ENCODE peak calls at places on chromosomes 16 and 17, in eight cellular contexts. One of them, this sample, is unnamed.

GRCh38 chr17:44216173-44216572 is 3.3 kb downstream of the UBTF start:
- DNase-seq in AG10803: no peak
- DNase-seq in M059J: no peak
- DNase-seq in stimulated activated CD8-positive, alpha-beta memory T cell treated with anti-CD3 and anti-CD28 coated beads, Interleukin-2, amount 100 ng/mL, for 1 hour: no peak
- DNase-seq in fibroblast of pulmonary artery: no peak
- DNase-seq in AG20443: no peak
- DNase-seq in stimulated activated CD4-positive, alpha-beta T cell treated with anti-CD3 and anti-CD28 coated beads, Interleukin-1b, Interleukin-23, amount 100 ng/mL, for 48 hours: no peak
- DNase-seq in lower lobe of right lung: no peak
- DNase-seq in this sample: no peak

GRCh38 chr16:4704491-4704890 is 11.1 kb downstream of the NUDT16L1 start:
- DNase-seq in AG10803: no peak
- DNase-seq in M059J: no peak
- DNase-seq in stimulated activated CD8-positive, alpha-beta memory T cell treated with anti-CD3 and anti-CD28 coated beads, Interleukin-2, amount 100 ng/mL, for 1 hour: no peak
- DNase-seq in fibroblast of pulmonary artery: no peak
- DNase-seq in AG20443: no peak
- DNase-seq in stimulated activated CD4-positive, alpha-beta T cell treated with anti-CD3 and anti-CD28 coated beads, Interleukin-1b, Interleukin-23, amount 100 ng/mL, for 48 hours: no peak
- DNase-seq in lower lobe of right lung: no peak
- DNase-seq in this sample: no peak

GRCh38 chr17:63634163-63634562 is 11.9 kb downstream of the MAP3K3 start:
- DNase-seq in AG10803: no peak
- DNase-seq in M059J: no peak
- DNase-seq in stimulated activated CD8-positive, alpha-beta memory T cell treated with anti-CD3 and anti-CD28 coated beads, Interleukin-2, amount 100 ng/mL, for 1 hour: no peak
- DNase-seq in fibroblast of pulmonary artery: peak; percentile 55
- DNase-seq in AG20443: no peak
- DNase-seq in stimulated activated CD4-positive, alpha-beta T cell treated with anti-CD3 and anti-CD28 coated beads, Interleukin-1b, Interleukin-23, amount 100 ng/mL, for 48 hours: no peak
- DNase-seq in lower lobe of right lung: no peak
- DNase-seq in this sample: no peak

GRCh38 chr17:49223517-49224197 is 6.9 kb downstream of the PHOSPHO1 start:
- DNase-seq in AG10803: no peak
- DNase-seq in M059J: peak; percentile 27
- DNase-seq in stimulated activated CD8-positive, alpha-beta memory T cell treated with anti-CD3 and anti-CD28 coated beads, Interleukin-2, amount 100 ng/mL, for 1 hour: peak; percentile 49
- DNase-seq in fibroblast of pulmonary artery: peak; percentile 22
- DNase-seq in AG20443: peak; percentile 81
- DNase-seq in stimulated activated CD4-positive, alpha-beta T cell treated with anti-CD3 and anti-CD28 coated beads, Interleukin-1b, Interleukin-23, amount 100 ng/mL, for 48 hours: peak; percentile 61
- DNase-seq in lower lobe of right lung: peak; percentile 74
- DNase-seq in this sample: no peak

GRCh38 chr16:89944773-89945172 is 3.8 kb upstream of the DEF8 start:
- DNase-seq in AG10803: no peak
- DNase-seq in M059J: no peak
- DNase-seq in stimulated activated CD8-positive, alpha-beta memory T cell treated with anti-CD3 and anti-CD28 coated beads, Interleukin-2, amount 100 ng/mL, for 1 hour: no peak
- DNase-seq in fibroblast of pulmonary artery: no peak
- DNase-seq in AG20443: no peak
- DNase-seq in stimulated activated CD4-positive, alpha-beta T cell treated with anti-CD3 and anti-CD28 coated beads, Interleukin-1b, Interleukin-23, amount 100 ng/mL, for 48 hours: no peak
- DNase-seq in lower lobe of right lung: no peak
- DNase-seq in this sample: no peak

GRCh38 chr17:51869387-51869786 is 289.1 kb downstream of the CA10 start:
- DNase-seq in AG10803: no peak
- DNase-seq in M059J: peak; percentile 5
- DNase-seq in stimulated activated CD8-positive, alpha-beta memory T cell treated with anti-CD3 and anti-CD28 coated beads, Interleukin-2, amount 100 ng/mL, for 1 hour: no peak
- DNase-seq in fibroblast of pulmonary artery: peak; percentile 12
- DNase-seq in AG20443: no peak
- DNase-seq in stimulated activated CD4-positive, alpha-beta T cell treated with anti-CD3 and anti-CD28 coated beads, Interleukin-1b, Interleukin-23, amount 100 ng/mL, for 48 hours: no peak
- DNase-seq in lower lobe of right lung: no peak
- DNase-seq in this sample: no peak

GRCh38 chr17:40218006-40218739 is 931 bp upstream of the WIPF2 start:
- DNase-seq in AG10803: no peak
- DNase-seq in M059J: peak; percentile 83
- DNase-seq in stimulated activated CD8-positive, alpha-beta memory T cell treated with anti-CD3 and anti-CD28 coated beads, Interleukin-2, amount 100 ng/mL, for 1 hour: no peak
- DNase-seq in fibroblast of pulmonary artery: no peak
- DNase-seq in AG20443: no peak
- DNase-seq in stimulated activated CD4-positive, alpha-beta T cell treated with anti-CD3 and anti-CD28 coated beads, Interleukin-1b, Interleukin-23, amount 100 ng/mL, for 48 hours: no peak
- DNase-seq in lower lobe of right lung: no peak
- DNase-seq in this sample: no peak

GRCh38 chr16:678858-679807 is 1.1 kb upstream of the STUB1 start:
- DNase-seq in AG10803: peak; percentile 38
- DNase-seq in M059J: peak; percentile 49
- DNase-seq in stimulated activated CD8-positive, alpha-beta memory T cell treated with anti-CD3 and anti-CD28 coated beads, Interleukin-2, amount 100 ng/mL, for 1 hour: no peak
- DNase-seq in fibroblast of pulmonary artery: peak; percentile 48
- DNase-seq in AG20443: peak; percentile 40
- DNase-seq in stimulated activated CD4-positive, alpha-beta T cell treated with anti-CD3 and anti-CD28 coated beads, Interleukin-1b, Interleukin-23, amount 100 ng/mL, for 48 hours: peak; percentile 53
- DNase-seq in lower lobe of right lung: peak; percentile 80
- DNase-seq in this sample: no peak

GRCh38 chr17:8955021-8955420 is 10.5 kb downstream of the PIK3R5 start:
- DNase-seq in AG10803: no peak
- DNase-seq in M059J: no peak
- DNase-seq in stimulated activated CD8-positive, alpha-beta memory T cell treated with anti-CD3 and anti-CD28 coated beads, Interleukin-2, amount 100 ng/mL, for 1 hour: no peak
- DNase-seq in fibroblast of pulmonary artery: no peak
- DNase-seq in AG20443: no peak
- DNase-seq in stimulated activated CD4-positive, alpha-beta T cell treated with anti-CD3 and anti-CD28 coated beads, Interleukin-1b, Interleukin-23, amount 100 ng/mL, for 48 hours: no peak
- DNase-seq in lower lobe of right lung: no peak
- DNase-seq in this sample: no peak

GRCh38 chr17:55624789-55625433 is 97.8 kb downstream of the TMEM100 start:
- DNase-seq in AG10803: no peak
- DNase-seq in M059J: no peak
- DNase-seq in stimulated activated CD8-positive, alpha-beta memory T cell treated with anti-CD3 and anti-CD28 coated beads, Interleukin-2, amount 100 ng/mL, for 1 hour: no peak
- DNase-seq in fibroblast of pulmonary artery: no peak
- DNase-seq in AG20443: no peak
- DNase-seq in stimulated activated CD4-positive, alpha-beta T cell treated with anti-CD3 and anti-CD28 coated beads, Interleukin-1b, Interleukin-23, amount 100 ng/mL, for 48 hours: peak; percentile 2
- DNase-seq in lower lobe of right lung: no peak
- DNase-seq in this sample: no peak

GRCh38 chr17:42673885-42674754 is 2.7 kb downstream of the PLEKHH3 start:
- DNase-seq in AG10803: peak; percentile 56
- DNase-seq in M059J: no peak
- DNase-seq in stimulated activated CD8-positive, alpha-beta memory T cell treated with anti-CD3 and anti-CD28 coated beads, Interleukin-2, amount 100 ng/mL, for 1 hour: no peak
- DNase-seq in fibroblast of pulmonary artery: peak; percentile 77
- DNase-seq in AG20443: peak; percentile 74
- DNase-seq in stimulated activated CD4-positive, alpha-beta T cell treated with anti-CD3 and anti-CD28 coated beads, Interleukin-1b, Interleukin-23, amount 100 ng/mL, for 48 hours: no peak
- DNase-seq in lower lobe of right lung: no peak
- DNase-seq in this sample: peak; percentile 59

GRCh38 chr17:35006961-35007360 is 26.6 kb downstream of the LIG3 start:
- DNase-seq in AG10803: no peak
- DNase-seq in M059J: no peak
- DNase-seq in stimulated activated CD8-positive, alpha-beta memory T cell treated with anti-CD3 and anti-CD28 coated beads, Interleukin-2, amount 100 ng/mL, for 1 hour: no peak
- DNase-seq in fibroblast of pulmonary artery: no peak
- DNase-seq in AG20443: no peak
- DNase-seq in stimulated activated CD4-positive, alpha-beta T cell treated with anti-CD3 and anti-CD28 coated beads, Interleukin-1b, Interleukin-23, amount 100 ng/mL, for 48 hours: no peak
- DNase-seq in lower lobe of right lung: no peak
- DNase-seq in this sample: no peak

GRCh38 chr17:75457047-75457654 is 716 bp downstream of the TMEM94 start:
- DNase-seq in AG10803: peak; percentile 33
- DNase-seq in M059J: peak; percentile 41
- DNase-seq in stimulated activated CD8-positive, alpha-beta memory T cell treated with anti-CD3 and anti-CD28 coated beads, Interleukin-2, amount 100 ng/mL, for 1 hour: no peak
- DNase-seq in fibroblast of pulmonary artery: peak; percentile 47
- DNase-seq in AG20443: peak; percentile 61
- DNase-seq in stimulated activated CD4-positive, alpha-beta T cell treated with anti-CD3 and anti-CD28 coated beads, Interleukin-1b, Interleukin-23, amount 100 ng/mL, for 48 hours: no peak
- DNase-seq in lower lobe of right lung: peak; percentile 52
- DNase-seq in this sample: peak; percentile 50

GRCh38 chr17:74605361-74605760 is 13.3 kb upstream of the CD300LD start:
- DNase-seq in AG10803: peak; percentile 75
- DNase-seq in M059J: peak; percentile 92
- DNase-seq in stimulated activated CD8-positive, alpha-beta memory T cell treated with anti-CD3 and anti-CD28 coated beads, Interleukin-2, amount 100 ng/mL, for 1 hour: no peak
- DNase-seq in fibroblast of pulmonary artery: peak; percentile 69
- DNase-seq in AG20443: peak; percentile 80
- DNase-seq in stimulated activated CD4-positive, alpha-beta T cell treated with anti-CD3 and anti-CD28 coated beads, Interleukin-1b, Interleukin-23, amount 100 ng/mL, for 48 hours: no peak
- DNase-seq in lower lobe of right lung: no peak
- DNase-seq in this sample: peak; percentile 83

GRCh38 chr16:966505-966904 is 4.3 kb downstream of the LMF1 start:
- DNase-seq in AG10803: no peak
- DNase-seq in M059J: no peak
- DNase-seq in stimulated activated CD8-positive, alpha-beta memory T cell treated with anti-CD3 and anti-CD28 coated beads, Interleukin-2, amount 100 ng/mL, for 1 hour: no peak
- DNase-seq in fibroblast of pulmonary artery: no peak
- DNase-seq in AG20443: no peak
- DNase-seq in stimulated activated CD4-positive, alpha-beta T cell treated with anti-CD3 and anti-CD28 coated beads, Interleukin-1b, Interleukin-23, amount 100 ng/mL, for 48 hours: no peak
- DNase-seq in lower lobe of right lung: no peak
- DNase-seq in this sample: no peak

GRCh38 chr16:79991918-79992317 is 391.4 kb upstream of the MAF start:
- DNase-seq in AG10803: no peak
- DNase-seq in M059J: no peak
- DNase-seq in stimulated activated CD8-positive, alpha-beta memory T cell treated with anti-CD3 and anti-CD28 coated beads, Interleukin-2, amount 100 ng/mL, for 1 hour: no peak
- DNase-seq in fibroblast of pulmonary artery: no peak
- DNase-seq in AG20443: no peak
- DNase-seq in stimulated activated CD4-positive, alpha-beta T cell treated with anti-CD3 and anti-CD28 coated beads, Interleukin-1b, Interleukin-23, amount 100 ng/mL, for 48 hours: no peak
- DNase-seq in lower lobe of right lung: no peak
- DNase-seq in this sample: no peak

GRCh38 chr17:82329683-82330321 is 3.8 kb downstream of the SECTM1 start:
- DNase-seq in AG10803: no peak
- DNase-seq in M059J: no peak
- DNase-seq in stimulated activated CD8-positive, alpha-beta memory T cell treated with anti-CD3 and anti-CD28 coated beads, Interleukin-2, amount 100 ng/mL, for 1 hour: no peak
- DNase-seq in fibroblast of pulmonary artery: no peak
- DNase-seq in AG20443: no peak
- DNase-seq in stimulated activated CD4-positive, alpha-beta T cell treated with anti-CD3 and anti-CD28 coated beads, Interleukin-1b, Interleukin-23, amount 100 ng/mL, for 48 hours: no peak
- DNase-seq in lower lobe of right lung: no peak
- DNase-seq in this sample: no peak

GRCh38 chr17:3754458-3755334 is 31.0 kb downstream of the HASPIN start:
- DNase-seq in AG10803: no peak
- DNase-seq in M059J: no peak
- DNase-seq in stimulated activated CD8-positive, alpha-beta memory T cell treated with anti-CD3 and anti-CD28 coated beads, Interleukin-2, amount 100 ng/mL, for 1 hour: peak; percentile 48
- DNase-seq in fibroblast of pulmonary artery: no peak
- DNase-seq in AG20443: peak; percentile 29
- DNase-seq in stimulated activated CD4-positive, alpha-beta T cell treated with anti-CD3 and anti-CD28 coated beads, Interleukin-1b, Interleukin-23, amount 100 ng/mL, for 48 hours: peak; percentile 78
- DNase-seq in lower lobe of right lung: peak; percentile 93
- DNase-seq in this sample: no peak

GRCh38 chr16:10617662-10618420 is 37.4 kb upstream of the EMP2 start:
- DNase-seq in AG10803: no peak
- DNase-seq in M059J: no peak
- DNase-seq in stimulated activated CD8-positive, alpha-beta memory T cell treated with anti-CD3 and anti-CD28 coated beads, Interleukin-2, amount 100 ng/mL, for 1 hour: no peak
- DNase-seq in fibroblast of pulmonary artery: no peak
- DNase-seq in AG20443: no peak
- DNase-seq in stimulated activated CD4-positive, alpha-beta T cell treated with anti-CD3 and anti-CD28 coated beads, Interleukin-1b, Interleukin-23, amount 100 ng/mL, for 48 hours: no peak
- DNase-seq in lower lobe of right lung: no peak
- DNase-seq in this sample: no peak

GRCh38 chr16:30380072-30380471 is 2.3 kb downstream of the SEPTIN1 start:
- DNase-seq in AG10803: no peak
- DNase-seq in M059J: no peak
- DNase-seq in stimulated activated CD8-positive, alpha-beta memory T cell treated with anti-CD3 and anti-CD28 coated beads, Interleukin-2, amount 100 ng/mL, for 1 hour: no peak
- DNase-seq in fibroblast of pulmonary artery: no peak
- DNase-seq in AG20443: no peak
- DNase-seq in stimulated activated CD4-positive, alpha-beta T cell treated with anti-CD3 and anti-CD28 coated beads, Interleukin-1b, Interleukin-23, amount 100 ng/mL, for 48 hours: no peak
- DNase-seq in lower lobe of right lung: no peak
- DNase-seq in this sample: no peak

GRCh38 chr17:7477392-7478275 is 1.8 kb downstream of the ZBTB4 start:
- DNase-seq in AG10803: peak; percentile 96
- DNase-seq in M059J: peak; percentile 22
- DNase-seq in stimulated activated CD8-positive, alpha-beta memory T cell treated with anti-CD3 and anti-CD28 coated beads, Interleukin-2, amount 100 ng/mL, for 1 hour: no peak
- DNase-seq in fibroblast of pulmonary artery: peak; percentile 78
- DNase-seq in AG20443: peak; percentile 87
- DNase-seq in stimulated activated CD4-positive, alpha-beta T cell treated with anti-CD3 and anti-CD28 coated beads, Interleukin-1b, Interleukin-23, amount 100 ng/mL, for 48 hours: no peak
- DNase-seq in lower lobe of right lung: peak; percentile 77
- DNase-seq in this sample: no peak

GRCh38 chr16:71537643-71538042 is 11.4 kb downstream of the CHST4 start:
- DNase-seq in AG10803: peak; percentile 39
- DNase-seq in M059J: peak; percentile 56
- DNase-seq in stimulated activated CD8-positive, alpha-beta memory T cell treated with anti-CD3 and anti-CD28 coated beads, Interleukin-2, amount 100 ng/mL, for 1 hour: no peak
- DNase-seq in fibroblast of pulmonary artery: peak; percentile 56
- DNase-seq in AG20443: peak; percentile 65
- DNase-seq in stimulated activated CD4-positive, alpha-beta T cell treated with anti-CD3 and anti-CD28 coated beads, Interleukin-1b, Interleukin-23, amount 100 ng/mL, for 48 hours: peak; percentile 21
- DNase-seq in lower lobe of right lung: no peak
- DNase-seq in this sample: peak; percentile 37

GRCh38 chr17:2347805-2348685 is 10.7 kb downstream of the SGSM2 start:
- DNase-seq in AG10803: peak; percentile 89
- DNase-seq in M059J: peak; percentile 53
- DNase-seq in stimulated activated CD8-positive, alpha-beta memory T cell treated with anti-CD3 and anti-CD28 coated beads, Interleukin-2, amount 100 ng/mL, for 1 hour: no peak
- DNase-seq in fibroblast of pulmonary artery: peak; percentile 66
- DNase-seq in AG20443: peak; percentile 92
- DNase-seq in stimulated activated CD4-positive, alpha-beta T cell treated with anti-CD3 and anti-CD28 coated beads, Interleukin-1b, Interleukin-23, amount 100 ng/mL, for 48 hours: no peak
- DNase-seq in lower lobe of right lung: peak; percentile 53
- DNase-seq in this sample: peak; percentile 57

This sample was measured in A172.